ENCODE peak calls at places on chromosomes 4 and X, in seven cellular contexts. N is GM23248, J is hepatocyte, O is neuronal stem cell, Y is PC-3, A is IMR-90, P is GM23338. Q is an unnamed sample.

GRCh38 chr4:107999932-108000539 is 10.3 kb downstream of the HADH start:
- DNase-seq in N (no peak), J (no peak), O (no peak), Y (no peak), A (no peak), P (no peak), Q (peak)

GRCh38 chr4:173490817-173491518 is 39.1 kb downstream of the HAND2 start:
- DNase-seq in N (peak), J (peak), O (no peak), Y (peak), A (peak), P (no peak), Q (peak)

GRCh38 chr4:40940317-40940720 is 190.6 kb downstream of the NSUN7 start:
- DNase-seq in N (peak), J (no peak), O (no peak), Y (no peak), A (no peak), P (no peak), Q (peak)

GRCh38 chrX:153782324-153782723 is 1.5 kb downstream of the SRPK3 start:
- DNase-seq in N (no peak), J (no peak), O (no peak), Y (no peak), A (no peak), P (peak), Q (no peak)

GRCh38 chr4:153156263-153156662 is 48.0 kb upstream of the TRIM2 start:
- DNase-seq in N (peak), J (no peak), O (no peak), Y (no peak), A (no peak), P (peak), Q (no peak)

GRCh38 chr4:65668201-65669007 is 1.9 kb downstream of the EPHA5 start:
- DNase-seq in N (peak), J (peak), O (peak), Y (peak), A (no peak), P (peak), Q (no peak)

GRCh38 chr4:128825226-128825625 is 15.7 kb downstream of the JADE1 start:
- DNase-seq in N (peak), J (peak), O (no peak), Y (peak), A (no peak), P (peak), Q (peak)

GRCh38 chr4:42302348-42302747 is 94.9 kb upstream of the SHISA3 start:
- DNase-seq in N (peak), J (peak), O (peak), Y (peak), A (peak), P (peak), Q (peak)

GRCh38 chr4:76074468-76074867 is at the start of gene ART3:
- DNase-seq in N (no peak), J (no peak), O (no peak), Y (no peak), A (peak), P (peak), Q (no peak)

GRCh38 chrX:46630141-46630540 is 56.6 kb downstream of the CHST7 start:
- DNase-seq in N (peak), J (no peak), O (no peak), Y (no peak), A (peak), P (no peak), Q (peak)

GRCh38 chr4:71272976-71273375 is 65.8 kb upstream of the SLC4A4 start:
- DNase-seq in N (no peak), J (no peak), O (no peak), Y (peak), A (no peak), P (no peak), Q (no peak)

GRCh38 chr4:69649629-69650028 is 3.4 kb downstream of the UGT2A1 start:
- DNase-seq in N (no peak), J (no peak), O (no peak), Y (no peak), A (no peak), P (no peak), Q (peak)

GRCh38 chr4:88144866-88145300 is 13.6 kb downstream of the ABCG2 start:
- DNase-seq in N (no peak), J (peak), O (no peak), Y (peak), A (no peak), P (no peak), Q (no peak)

GRCh38 chr4:159455675-159456235 is 352.9 kb downstream of the RAPGEF2 start:
- DNase-seq in N (peak), J (peak), O (peak), Y (peak), A (peak), P (peak), Q (peak)

GRCh38 chrX:83008415-83008814 is 499.7 kb upstream of the POU3F4 start:
- DNase-seq in N (peak), J (peak), O (no peak), Y (peak), A (no peak), P (peak), Q (no peak)

GRCh38 chrX:155027509-155028066 is 944 bp downstream of the FUNDC2 start:
- DNase-seq in N (peak), J (peak), O (no peak), Y (peak), A (peak), P (no peak), Q (peak)

GRCh38 chrX:123803331-123803983 is 56.4 kb upstream of the XIAP start:
- DNase-seq in N (peak), J (peak), O (peak), Y (peak), A (peak), P (no peak), Q (peak)

GRCh38 chr4:86048426-86048825 is 311.4 kb downstream of the MAPK10 start:
- DNase-seq in N (peak), J (no peak), O (no peak), Y (peak), A (peak), P (no peak), Q (no peak)

GRCh38 chr4:181301735-181302380 is 941.3 kb upstream of the TENM3 start:
- DNase-seq in N (peak), J (peak), O (no peak), Y (peak), A (peak), P (peak), Q (peak)

GRCh38 chr4:42331914-42332368 is 65.3 kb upstream of the SHISA3 start:
- DNase-seq in N (peak), J (peak), O (no peak), Y (peak), A (peak), P (no peak), Q (peak)

GRCh38 chr4:154958121-154958520 is 177.0 kb downstream of the RBM46 start:
- DNase-seq in N (no peak), J (no peak), O (no peak), Y (no peak), A (no peak), P (no peak), Q (no peak)

GRCh38 chr4:55721651-55722050 is 85.6 kb upstream of the NMU start:
- DNase-seq in N (no peak), J (no peak), O (no peak), Y (no peak), A (no peak), P (no peak), Q (no peak)

GRCh38 chr4:4271912-4272311 is 18.0 kb downstream of the LYAR start:
- DNase-seq in N (peak), J (no peak), O (no peak), Y (no peak), A (no peak), P (peak), Q (no peak)

GRCh38 chr4:4274226-4274625 is 15.7 kb downstream of the LYAR start:
- DNase-seq in N (no peak), J (no peak), O (no peak), Y (no peak), A (no peak), P (no peak), Q (no peak)

GRCh38 chr4:4281787-4282186 is 8.2 kb downstream of the LYAR start:
- DNase-seq in N (no peak), J (no peak), O (no peak), Y (no peak), A (no peak), P (no peak), Q (no peak)

DNA sequence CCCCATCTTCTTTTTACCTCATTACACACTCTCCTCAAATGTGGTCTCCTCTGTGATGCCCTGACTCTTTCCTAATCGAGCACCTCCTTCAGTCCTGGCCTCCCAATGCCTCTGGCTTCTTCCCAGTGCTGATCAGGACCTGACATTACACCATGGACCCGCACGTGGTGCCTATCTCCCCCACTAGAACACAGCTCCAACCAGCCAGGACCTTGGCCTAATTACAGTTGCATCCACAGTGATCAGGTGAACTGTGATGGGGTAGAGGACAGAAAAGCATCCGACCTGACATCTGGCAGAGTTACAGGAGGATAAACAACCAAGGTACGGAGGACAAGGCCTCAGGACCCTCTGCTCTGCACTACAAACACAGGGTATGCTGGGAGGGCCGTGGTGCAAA is 12.4 kb downstream of the LYAR start:
- DNase-seq in N (no peak), J (no peak), O (no peak), Y (no peak), A (no peak), P (no peak), Q (no peak)
- H2AFZ ChIP-seq in N (no peak), J (no peak), O (no peak), Y (no peak), A (no peak), P (no peak), Q (no peak)

DNA sequence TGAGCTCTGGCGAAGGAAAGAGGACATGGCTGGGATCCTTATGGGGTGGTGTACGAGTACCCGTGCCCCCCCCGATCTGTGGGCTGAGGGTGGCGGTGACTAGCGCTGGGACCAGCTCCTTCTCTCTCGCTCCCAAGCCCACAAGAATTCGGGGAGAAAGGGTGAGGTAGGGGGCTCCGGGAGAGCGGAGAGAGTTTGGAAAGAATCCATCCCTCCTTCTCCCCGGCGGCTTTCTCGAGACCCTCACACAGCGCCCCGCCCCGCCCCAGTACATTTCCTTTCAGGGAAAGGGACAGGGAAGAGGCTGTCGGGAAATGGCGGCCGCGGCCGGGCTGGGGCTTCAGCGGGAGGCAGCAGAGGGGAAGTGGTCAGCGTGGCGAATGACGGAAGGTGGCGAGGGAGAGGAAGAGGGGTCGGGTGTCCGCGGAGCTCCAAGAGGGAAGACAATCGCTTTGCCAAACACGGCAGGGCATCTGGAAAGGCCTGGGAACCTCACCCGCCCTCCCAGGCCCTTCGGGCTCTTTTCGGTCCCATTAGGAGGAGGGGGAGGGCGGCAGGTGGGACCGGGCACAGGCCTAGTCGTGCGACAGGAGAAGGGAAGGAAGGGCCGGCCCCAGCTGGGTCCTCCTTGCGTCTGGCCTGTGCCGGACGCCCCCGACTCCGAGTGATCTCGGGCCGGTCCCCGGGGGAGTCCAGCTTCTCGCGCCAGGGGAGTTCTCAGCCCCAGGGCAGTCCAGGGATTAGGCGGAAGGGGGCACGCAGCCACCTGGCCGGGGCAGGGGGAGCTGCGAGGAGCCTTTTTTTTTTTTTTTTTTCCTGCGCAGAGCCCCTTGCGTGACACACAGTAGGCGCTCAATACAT is 10.2 kb downstream of the HNRNPH2 start:
- DNase-seq in N (peak), J (peak), O (peak), Y (no peak), A (no peak), P (peak), Q (peak)
- H2AFZ ChIP-seq in N (peak), J (peak), O (peak), Y (no peak), A (peak), P (peak), Q (peak)

GRCh38 chr4:184812651-184813181 is 13.1 kb downstream of the ACSL1 start:
- DNase-seq in N (peak), J (no peak), O (no peak), Y (peak), A (peak), P (no peak), Q (peak)

GRCh38 chr4:184816962-184817361 is 8.8 kb downstream of the ACSL1 start:
- DNase-seq in N (no peak), J (no peak), O (no peak), Y (no peak), A (no peak), P (no peak), Q (no peak)

GRCh38 chr4:184814686-184815045 is 11.1 kb downstream of the ACSL1 start:
- DNase-seq in N (peak), J (no peak), O (no peak), Y (no peak), A (no peak), P (no peak), Q (peak)

GRCh38 chr4:184817494-184818215 is 8.1 kb downstream of the ACSL1 start:
- DNase-seq in N (no peak), J (no peak), O (no peak), Y (no peak), A (no peak), P (no peak), Q (no peak)

GRCh38 chr4:184815046-184815877 is 10.5 kb downstream of the ACSL1 start:
- DNase-seq in N (peak), J (peak), O (no peak), Y (peak), A (peak), P (no peak), Q (peak)
- H2AFZ ChIP-seq in N (peak), J (no peak), O (peak), Y (peak), A (peak), P (no peak), Q (peak)

GRCh38 chrX:17459008-17459407 is 84.0 kb downstream of the NHS start:
- DNase-seq in N (peak), J (peak), O (no peak), Y (no peak), A (peak), P (no peak), Q (peak)

GRCh38 chrX:17465201-17465600 is 90.2 kb downstream of the NHS start:
- DNase-seq in N (peak), J (no peak), O (no peak), Y (no peak), A (no peak), P (no peak), Q (peak)

GRCh38 chrX:17464196-17464595 is 89.2 kb downstream of the NHS start:
- DNase-seq in N (peak), J (no peak), O (no peak), Y (peak), A (peak), P (no peak), Q (no peak)

GRCh38 chrX:17456526-17456925 is 81.5 kb downstream of the NHS start:
- DNase-seq in N (no peak), J (no peak), O (peak), Y (no peak), A (no peak), P (no peak), Q (no peak)

GRCh38 chrX:17459596-17459995 is 84.6 kb downstream of the NHS start:
- DNase-seq in N (peak), J (no peak), O (no peak), Y (no peak), A (peak), P (no peak), Q (peak)
- H2AFZ ChIP-seq in N (peak), J (no peak), O (no peak), Y (no peak), A (no peak), P (no peak), Q (no peak)

GRCh38 chr4:165626316-165626715 is 246.7 kb upstream of the TLL1 start:
- DNase-seq in N (no peak), J (no peak), O (no peak), Y (no peak), A (no peak), P (no peak), Q (no peak)
- H2AFZ ChIP-seq in N (no peak), J (no peak), O (no peak), Y (no peak), A (no peak), P (no peak), Q (no peak)

GRCh38 chr4:82989567-82990429 is 20.8 kb downstream of the LIN54 start:
- DNase-seq in N (peak), J (no peak), O (no peak), Y (no peak), A (peak), P (no peak), Q (peak)
- H2AFZ ChIP-seq in N (peak), J (no peak), O (no peak), Y (no peak), A (peak), P (no peak), Q (peak)